ENCODE peak calls at places on chromosomes 5 and 9, in four cellular contexts. One of them, this sample, is unnamed. For H3K36me3, the result is how much of the 10 kb centered on the place peaks cover.

GRCh38 chr5:138065102-138065501 is 18.7 kb upstream of the WNT8A start:
- DNase-seq in pancreas: no peak
- DNase-seq in transverse colon: no peak
- DNase-seq in small intestine: no peak
- DNase-seq in this sample: no peak

GRCh38 chr9:97788763-97789663 is 64.0 kb upstream of the FOXE1 start:
- DNase-seq in transverse colon: no peak
- DNase-seq in pancreas: no peak
- DNase-seq in small intestine: no peak
- DNase-seq in this sample: no peak

GRCh38 chr5:32099486-32100035 is 74.6 kb downstream of the GOLPH3 start:
- DNase-seq in small intestine: no peak
- DNase-seq in pancreas: no peak
- DNase-seq in transverse colon: no peak
- DNase-seq in this sample: no peak

GRCh38 chr9:135944444-135945252 is 16.5 kb downstream of the UBAC1 start:
- DNase-seq in small intestine: no peak
- DNase-seq in pancreas: no peak
- DNase-seq in transverse colon: no peak
- DNase-seq in this sample: no peak

GRCh38 chr5:43017438-43017820 is 22.7 kb downstream of the ANXA2R start:
- DNase-seq in pancreas: no peak
- DNase-seq in transverse colon: peak
- DNase-seq in small intestine: peak
- DNase-seq in this sample: no peak

GRCh38 chr5:142235050-142235797 is 89.6 kb downstream of the SPRY4 start:
- DNase-seq in pancreas: no peak
- DNase-seq in transverse colon: no peak
- DNase-seq in small intestine: no peak
- DNase-seq in this sample: no peak

GRCh38 chr5:125499969-125500368 is 753.5 kb upstream of the ZNF608 start:
- DNase-seq in pancreas: no peak
- DNase-seq in transverse colon: no peak
- DNase-seq in small intestine: no peak
- DNase-seq in this sample: no peak

GRCh38 chr9:96435345-96435744 is 14.6 kb upstream of the HABP4 start:
- DNase-seq in transverse colon: no peak
- DNase-seq in pancreas: no peak
- DNase-seq in small intestine: no peak
- DNase-seq in this sample: no peak

GRCh38 chr5:97276721-97277120 is 93.7 kb upstream of the RIOK2 start:
- DNase-seq in transverse colon: no peak
- DNase-seq in pancreas: no peak
- DNase-seq in small intestine: no peak
- DNase-seq in this sample: no peak

DNA sequence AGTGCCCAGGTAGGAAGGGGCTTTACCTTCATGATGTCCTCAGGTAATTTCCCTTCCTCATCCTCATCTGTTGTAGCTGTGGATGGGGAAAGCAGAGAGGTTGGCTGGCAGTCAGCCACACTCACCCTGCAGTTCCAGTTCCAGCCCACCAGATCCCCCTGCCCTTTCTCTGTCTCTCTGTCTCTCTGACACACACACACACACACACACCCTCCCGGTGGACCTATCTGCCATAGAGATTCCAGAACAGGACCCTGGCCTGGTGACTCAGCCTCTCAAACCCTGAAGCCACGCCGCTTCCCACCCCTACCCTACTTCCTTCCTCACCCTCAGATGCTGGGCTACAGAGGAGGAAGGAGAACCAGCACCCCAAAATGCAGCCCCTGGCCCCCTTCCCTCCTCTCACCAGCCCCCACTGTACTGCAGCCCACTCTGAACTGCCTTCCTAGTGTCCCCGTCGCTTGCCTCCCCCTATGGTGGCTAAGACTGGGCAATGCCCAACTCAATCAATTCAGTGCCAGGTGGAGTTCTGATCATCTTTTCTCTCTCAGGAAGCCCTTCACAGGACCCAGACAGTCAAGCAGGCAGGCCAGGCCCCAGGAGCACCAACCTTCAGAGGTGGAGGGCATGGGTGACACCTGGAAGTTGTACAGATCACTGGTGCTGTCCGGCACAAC is 4.8 kb downstream of the IRF1 start:
- DNase-seq in pancreas: peak
- DNase-seq in transverse colon: peak
- DNase-seq in small intestine: no peak
- DNase-seq in this sample: no peak
- H3K36me3 ChIP-seq in pancreas: under half
- H3K36me3 ChIP-seq in transverse colon: under half
- H3K36me3 ChIP-seq in small intestine: under half
- H3K36me3 ChIP-seq in this sample: under half

DNA sequence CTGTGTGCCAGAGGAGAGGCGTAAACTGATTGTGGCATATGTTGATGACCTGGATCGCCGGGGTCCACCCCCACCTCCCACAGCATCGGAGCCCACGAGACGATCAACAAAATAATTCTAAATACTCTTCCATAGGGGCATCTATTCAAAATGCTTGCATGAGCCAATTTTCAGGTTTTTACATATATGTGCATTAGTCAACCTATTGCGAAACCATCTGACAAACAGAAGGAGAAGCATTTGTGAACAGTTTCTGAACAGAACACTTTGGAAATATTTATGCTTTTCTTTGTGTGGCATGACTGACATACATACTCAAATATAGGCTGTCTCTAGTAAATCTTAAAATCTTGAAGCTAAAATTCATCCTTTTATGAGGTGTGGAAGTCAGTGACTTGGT is 5.5 kb downstream of the GPR151 start:
- DNase-seq in small intestine: no peak
- DNase-seq in pancreas: no peak
- DNase-seq in transverse colon: no peak
- DNase-seq in this sample: no peak
- H3K36me3 ChIP-seq in small intestine: under half
- H3K36me3 ChIP-seq in pancreas: half or more
- H3K36me3 ChIP-seq in transverse colon: under half
- H3K36me3 ChIP-seq in this sample: under half

DNA sequence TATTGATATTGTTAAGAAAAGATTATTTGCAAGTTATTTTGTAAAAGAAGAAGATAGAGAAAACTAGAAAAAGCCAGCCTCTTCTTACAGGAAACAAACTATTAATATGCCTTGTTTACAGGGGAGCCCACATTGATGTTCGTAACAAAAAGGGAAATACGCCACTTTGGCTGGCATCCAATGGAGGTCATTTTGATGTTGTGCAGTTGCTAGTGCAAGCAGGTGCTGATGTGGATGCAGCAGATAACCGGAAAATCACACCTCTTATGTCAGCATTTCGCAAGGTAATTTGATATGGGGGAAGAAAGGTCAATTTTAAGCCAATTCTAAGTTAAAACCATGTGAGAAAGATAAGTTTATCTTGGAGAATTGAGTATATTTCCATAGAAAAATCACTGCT is 37.6 kb upstream of the EIF4EBP3 start:
- DNase-seq in small intestine: no peak
- DNase-seq in transverse colon: no peak
- DNase-seq in pancreas: no peak
- DNase-seq in this sample: no peak
- H3K36me3 ChIP-seq in small intestine: under half
- H3K36me3 ChIP-seq in transverse colon: half or more
- H3K36me3 ChIP-seq in pancreas: half or more
- H3K36me3 ChIP-seq in this sample: under half

DNA sequence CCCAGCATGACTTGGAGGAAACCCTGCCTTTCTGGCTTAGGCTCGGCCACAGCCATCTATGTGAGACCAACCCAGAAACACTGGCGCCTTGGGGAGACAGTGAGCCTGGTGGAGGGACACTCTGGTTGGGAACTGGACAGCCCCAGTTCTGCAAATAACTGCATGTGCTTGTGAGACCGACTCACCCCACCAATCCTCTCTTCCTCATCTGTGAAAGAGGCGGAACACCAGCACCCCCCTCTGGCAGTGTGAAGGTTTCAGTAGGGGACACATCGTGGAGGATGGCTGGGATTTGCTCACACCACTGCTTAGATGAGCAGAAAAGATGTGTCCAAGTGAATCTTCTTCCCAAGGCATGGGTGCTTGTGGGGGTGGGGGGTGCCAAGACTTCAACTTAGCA is 43.4 kb upstream of the N4BP3 start:
- DNase-seq in transverse colon: peak
- DNase-seq in small intestine: peak
- DNase-seq in pancreas: no peak
- DNase-seq in this sample: peak
- H3K36me3 ChIP-seq in transverse colon: under half
- H3K36me3 ChIP-seq in small intestine: under half
- H3K36me3 ChIP-seq in pancreas: under half
- H3K36me3 ChIP-seq in this sample: under half

DNA sequence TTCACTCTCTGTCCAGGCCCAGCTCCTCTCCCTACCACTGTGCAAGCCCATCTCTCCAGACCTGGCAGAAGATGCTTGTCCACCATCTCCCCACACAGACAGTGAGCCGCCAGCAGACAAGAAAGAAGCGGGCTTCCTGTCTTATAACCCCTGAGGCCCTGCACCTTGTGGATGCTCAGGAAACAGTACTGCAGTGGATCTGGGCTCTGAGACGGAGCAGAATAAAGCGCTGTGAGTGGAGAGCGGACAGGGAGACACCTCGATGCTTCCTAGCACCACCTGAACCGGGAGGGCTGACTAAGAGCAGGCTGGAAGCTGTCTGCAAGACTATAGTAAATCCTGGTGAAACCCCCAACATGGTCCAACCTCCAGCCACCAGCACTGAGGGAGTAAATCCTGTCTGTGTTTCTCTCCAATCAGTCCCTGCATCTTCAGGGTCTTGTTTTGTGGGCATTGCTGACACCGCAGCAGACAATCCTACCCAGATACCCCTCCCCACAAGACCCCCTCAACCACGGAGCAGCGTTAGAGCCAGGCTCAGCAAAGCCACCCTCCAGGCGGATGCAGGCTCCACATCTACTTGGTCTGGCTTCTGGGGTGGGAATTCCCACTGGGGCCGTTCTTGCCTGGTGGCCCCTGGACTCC is 18.7 kb downstream of the ORM2 start:
- DNase-seq in pancreas: no peak
- DNase-seq in small intestine: no peak
- DNase-seq in transverse colon: no peak
- DNase-seq in this sample: no peak
- H3K36me3 ChIP-seq in pancreas: under half
- H3K36me3 ChIP-seq in small intestine: under half
- H3K36me3 ChIP-seq in transverse colon: half or more
- H3K36me3 ChIP-seq in this sample: under half

GRCh38 chr9:123420560-123421210 is 64.7 kb downstream of the CRB2 start:
- DNase-seq in transverse colon: no peak
- DNase-seq in pancreas: no peak
- DNase-seq in small intestine: no peak
- DNase-seq in this sample: no peak
- H3K36me3 ChIP-seq in transverse colon: under half
- H3K36me3 ChIP-seq in pancreas: under half
- H3K36me3 ChIP-seq in small intestine: under half
- H3K36me3 ChIP-seq in this sample: under half

GRCh38 chr5:132592521-132592920 is 35.7 kb downstream of the RAD50 start:
- DNase-seq in transverse colon: no peak
- DNase-seq in small intestine: no peak
- DNase-seq in pancreas: no peak
- DNase-seq in this sample: no peak
- H3K36me3 ChIP-seq in transverse colon: half or more
- H3K36me3 ChIP-seq in small intestine: under half
- H3K36me3 ChIP-seq in pancreas: under half
- H3K36me3 ChIP-seq in this sample: under half

GRCh38 chr5:134143431-134143830 is 28.9 kb downstream of the TCF7 start:
- DNase-seq in transverse colon: no peak
- DNase-seq in pancreas: no peak
- DNase-seq in small intestine: no peak
- DNase-seq in this sample: no peak
- H3K36me3 ChIP-seq in transverse colon: under half
- H3K36me3 ChIP-seq in pancreas: under half
- H3K36me3 ChIP-seq in small intestine: under half
- H3K36me3 ChIP-seq in this sample: under half

This sample was measured in prostate gland.